ENCODE peak calls at places on chromosome 22, in ten cellular contexts. O is CD8-positive, alpha-beta memory T cell; S is heart right ventricle; R is psoas muscle; P is right lobe of liver; D is PC-9; U is heart left ventricle; Y is hepatocyte; M is mammary epithelial cell; B is IMR-90. V is an unnamed sample. For H3K4me1, the result is how much of the 10 kb centered on the place peaks cover.

GRCh38 chr22:32202539-32203180 is 2.2 kb downstream of the RFPL2 start:
- DNase-seq in S (peak), Y (peak), P (peak), O (no peak), D (no peak), M (peak), U (no peak), B (peak), R (no peak), V (no peak)

GRCh38 chr22:39520874-39521857 is 804 bp downstream of the ATF4 start:
- DNase-seq in S (peak), D (no peak), O (peak), B (peak), U (peak), Y (peak), P (peak), R (peak), M (peak), V (no peak)

GRCh38 chr22:49396817-49397216 is 430.9 kb downstream of the BRD1 start:
- DNase-seq in M (no peak), S (no peak), P (no peak), R (no peak), O (no peak), D (no peak), U (no peak), Y (no peak), B (no peak), V (no peak)

GRCh38 chr22:19232620-19233019 is 54.1 kb upstream of the SLC25A1 start:
- DNase-seq in O (no peak), P (no peak), D (no peak), U (no peak), Y (no peak), B (no peak), R (no peak), S (no peak), M (no peak), V (no peak)

GRCh38 chr22:43817402-43817801 is 5.3 kb upstream of the EFCAB6 start:
- DNase-seq in R (no peak), P (no peak), O (no peak), U (no peak), Y (no peak), S (no peak), B (no peak), M (no peak), D (no peak), V (no peak)

GRCh38 chr22:29784451-29785361 is 17.5 kb downstream of the UQCR10 start:
- DNase-seq in U (no peak), Y (no peak), P (peak), B (peak), M (no peak), D (no peak), R (peak), S (peak), O (no peak), V (no peak)

GRCh38 chr22:39003165-39003638 is 10.9 kb upstream of the APOBEC3C start:
- DNase-seq in P (peak), S (peak), Y (peak), U (peak), D (peak), B (peak), R (peak), M (peak), O (peak), V (peak)

GRCh38 chr22:28015676-28016601 is 96.9 kb upstream of the PITPNB start:
- DNase-seq in Y (no peak), M (no peak), D (no peak), O (no peak), B (no peak), P (no peak), S (no peak), R (peak), U (peak), V (no peak)

GRCh38 chr22:28505416-28506156 is 174.1 kb downstream of the TTC28 start:
- DNase-seq in R (peak), P (no peak), D (no peak), U (peak), O (no peak), S (no peak), M (no peak), B (no peak), Y (no peak), V (no peak)

GRCh38 chr22:43881091-43882061 is 10.4 kb downstream of the PNPLA5 start:
- DNase-seq in O (no peak), M (no peak), U (no peak), P (no peak), R (no peak), Y (no peak), S (no peak), B (no peak), D (no peak), V (no peak)

GRCh38 chr22:29341849-29342127 is 26.3 kb upstream of the RASL10A start:
- DNase-seq in O (no peak), D (no peak), S (no peak), M (no peak), R (no peak), P (no peak), Y (no peak), B (no peak), U (no peak), V (no peak)

GRCh38 chr22:43820671-43821305 is 8.7 kb upstream of the EFCAB6 start:
- DNase-seq in O (no peak), P (no peak), B (no peak), Y (peak), U (peak), D (no peak), S (no peak), M (no peak), R (no peak), V (no peak)

GRCh38 chr22:34105461-34106062 is 185.3 kb upstream of the LARGE1 start:
- DNase-seq in Y (peak), S (peak), D (no peak), O (no peak), P (peak), M (peak), R (peak), U (no peak), B (no peak), V (no peak)

GRCh38 chr22:35021166-35021565 is 44.8 kb upstream of the ISX start:
- DNase-seq in S (no peak), B (no peak), Y (peak), P (no peak), R (no peak), O (no peak), M (no peak), D (no peak), U (no peak), V (no peak)

GRCh38 chr22:29071261-29072045 is 1.4 kb upstream of the KREMEN1 start:
- DNase-seq in P (peak), Y (peak), S (peak), O (peak), U (peak), R (peak), M (peak), B (peak), D (no peak), V (no peak)

GRCh38 chr22:49203091-49203862 is 624.4 kb downstream of the BRD1 start:
- DNase-seq in O (no peak), B (no peak), D (no peak), R (no peak), U (peak), M (no peak), Y (no peak), P (peak), S (no peak), V (no peak)

GRCh38 chr22:44026630-44027511 is 2.8 kb downstream of the PARVB start:
- DNase-seq in Y (no peak), U (peak), S (peak), B (peak), R (peak), O (peak), D (no peak), P (peak), M (no peak), V (peak)

GRCh38 chr22:25919452-25919851 is 177.5 kb downstream of the MYO18B start:
- DNase-seq in D (no peak), S (no peak), B (no peak), O (no peak), U (no peak), M (no peak), R (no peak), Y (no peak), P (no peak), V (no peak)

GRCh38 chr22:40757071-40757470 is 62.1 kb downstream of the SLC25A17 start:
- DNase-seq in U (no peak), M (peak), R (no peak), P (no peak), D (peak), S (no peak), B (peak), Y (peak), O (no peak), V (no peak)

GRCh38 chr22:44535362-44536095 is 37.5 kb upstream of the RTL6 start:
- DNase-seq in P (no peak), R (no peak), M (no peak), S (no peak), Y (no peak), D (no peak), B (no peak), U (no peak), O (no peak), V (no peak)

GRCh38 chr22:38796262-38796957 is 2.5 kb upstream of the DNAL4 start:
- DNase-seq in P (no peak), S (no peak), D (no peak), Y (no peak), O (no peak), U (no peak), B (no peak), M (no peak), R (no peak), V (no peak)

GRCh38 chr22:42069801-42070516 is 653 bp downstream of the NAGA start:
- DNase-seq in P (no peak), U (no peak), O (no peak), M (no peak), R (no peak), B (no peak), D (no peak), Y (no peak), S (no peak), V (no peak)

GRCh38 chr22:29740216-29740615 is 20.4 kb downstream of the CABP7 start:
- DNase-seq in P (no peak), Y (no peak), O (no peak), M (no peak), D (no peak), R (no peak), B (no peak), U (no peak), S (no peak), V (no peak)

GRCh38 chr22:22342697-22343602 is 98.4 kb downstream of the VPREB1 start:
- DNase-seq in D (peak), M (peak), R (no peak), P (peak), Y (peak), O (peak), S (peak), U (no peak), B (no peak), V (no peak)

GRCh38 chr22:50002791-50003190 is 9.8 kb downstream of the IL17REL start:
- DNase-seq in S (no peak), B (peak), U (no peak), Y (peak), P (no peak), D (no peak), M (no peak), R (no peak), O (no peak), V (no peak)

GRCh38 chr22:21974058-21974649 is 8.4 kb downstream of the TOP3B start:
- DNase-seq in S (no peak), P (no peak), R (no peak), D (no peak), O (no peak), U (no peak), B (no peak), M (no peak), Y (no peak), V (no peak)

GRCh38 chr22:46881373-46882118 is 119.1 kb downstream of the TBC1D22A start:
- DNase-seq in B (peak), Y (no peak), R (no peak), D (no peak), P (no peak), U (no peak), M (peak), O (no peak), S (peak), V (no peak)
- H3K4me1 ChIP-seq in B (under half), Y (under half), R (under half), D (under half), P (under half), U (under half), M (under half), O (under half), S (under half), V (under half)

GRCh38 chr22:24142831-24143230 is 38.5 kb upstream of the SUSD2 start:
- DNase-seq in S (no peak), O (no peak), Y (no peak), R (no peak), D (no peak), M (no peak), P (no peak), U (no peak), B (no peak), V (no peak)

GRCh38 chr22:24146190-24146616 is 35.1 kb upstream of the SUSD2 start:
- DNase-seq in P (no peak), R (peak), S (no peak), B (peak), D (peak), Y (peak), M (no peak), O (peak), U (no peak), V (no peak)

GRCh38 chr22:24145446-24146189 is 35.7 kb upstream of the SUSD2 start:
- DNase-seq in Y (no peak), O (no peak), S (no peak), D (no peak), U (no peak), P (no peak), B (no peak), M (no peak), R (no peak), V (no peak)

GRCh38 chr22:24144056-24144455 is 37.2 kb upstream of the SUSD2 start:
- DNase-seq in R (no peak), Y (peak), O (no peak), U (no peak), B (no peak), M (no peak), P (no peak), S (no peak), D (no peak), V (no peak)

DNA sequence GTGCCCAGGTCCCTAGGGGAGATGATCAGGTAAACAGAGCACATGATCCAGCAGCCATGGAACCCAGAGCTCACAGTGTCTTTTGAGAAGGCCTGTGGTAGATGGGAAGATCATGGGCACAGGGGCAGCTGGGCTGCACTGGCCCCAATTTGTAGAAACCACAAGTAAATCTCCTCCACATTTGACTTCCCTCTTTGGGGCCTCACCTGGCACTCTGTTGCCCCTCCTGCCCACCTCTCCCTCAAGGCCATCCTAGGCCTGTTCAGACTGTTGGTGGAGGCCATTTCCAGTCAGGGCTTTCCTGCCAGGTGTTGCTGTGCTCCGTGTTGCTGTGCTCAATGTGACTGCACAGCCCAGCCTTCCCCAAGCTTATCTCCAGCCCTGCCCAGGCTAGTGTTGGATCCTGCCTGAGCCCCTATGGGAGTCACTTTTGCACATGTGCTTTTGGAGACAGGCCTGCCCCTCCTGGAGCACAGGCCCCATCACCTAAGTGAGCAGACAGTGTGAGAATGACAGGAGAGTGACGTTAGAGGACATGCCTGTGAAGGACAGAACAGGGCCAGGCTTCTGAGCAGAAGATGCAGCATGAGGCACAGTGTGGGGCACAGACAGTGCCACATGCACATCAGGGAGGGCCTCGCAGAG is 36.7 kb upstream of the SUSD2 start:
- DNase-seq in M (no peak), U (no peak), D (no peak), B (no peak), O (no peak), R (no peak), S (no peak), P (no peak), Y (no peak), V (no peak)
- H3K4me1 ChIP-seq in M (under half), U (half or more), D (half or more), B (half or more), O (half or more), R (under half), S (half or more), P (under half), Y (half or more), V (half or more)

GRCh38 chr22:20400606-20401375 is 6.8 kb downstream of the ZNF74 start:
- DNase-seq in U (no peak), B (no peak), S (no peak), P (no peak), D (no peak), M (no peak), R (no peak), Y (no peak), O (no peak), V (no peak)

GRCh38 chr22:20396639-20397038 is 2.7 kb downstream of the ZNF74 start:
- DNase-seq in O (no peak), U (no peak), Y (no peak), P (no peak), R (no peak), M (no peak), S (no peak), D (no peak), B (peak), V (no peak)

GRCh38 chr22:20397498-20397897 is 3.5 kb downstream of the ZNF74 start:
- DNase-seq in U (no peak), M (no peak), B (no peak), O (no peak), P (no peak), Y (no peak), D (no peak), S (no peak), R (no peak), V (no peak)

GRCh38 chr22:20399866-20400605 is 6.1 kb downstream of the ZNF74 start:
- DNase-seq in S (no peak), M (no peak), B (no peak), Y (no peak), O (no peak), P (no peak), U (no peak), D (no peak), R (no peak), V (no peak)

DNA sequence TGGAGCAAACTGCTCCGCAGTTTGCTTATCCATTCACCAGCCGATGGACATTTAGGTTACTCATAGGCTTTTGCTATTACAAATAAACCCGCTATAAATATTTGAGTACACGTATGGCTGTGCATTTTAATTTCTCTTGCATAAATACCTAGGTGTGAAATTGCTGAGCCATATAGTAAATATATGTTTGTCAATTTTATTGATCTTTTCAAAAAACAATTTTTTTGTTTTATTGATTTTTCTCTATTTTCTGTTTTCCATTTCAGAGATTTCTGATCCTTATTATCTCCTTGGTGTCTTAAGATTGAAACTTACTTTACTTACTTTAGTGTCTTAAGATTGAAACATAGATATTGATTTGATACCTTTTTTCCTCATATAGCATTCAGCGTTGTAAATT is 4.5 kb downstream of the ZNF74 start:
- DNase-seq in O (no peak), M (no peak), R (no peak), P (no peak), D (no peak), B (no peak), Y (no peak), S (no peak), U (no peak), V (no peak)
- H3K4me1 ChIP-seq in O (under half), M (under half), R (under half), P (under half), D (under half), B (under half), Y (under half), S (under half), U (under half), V (under half)

DNA sequence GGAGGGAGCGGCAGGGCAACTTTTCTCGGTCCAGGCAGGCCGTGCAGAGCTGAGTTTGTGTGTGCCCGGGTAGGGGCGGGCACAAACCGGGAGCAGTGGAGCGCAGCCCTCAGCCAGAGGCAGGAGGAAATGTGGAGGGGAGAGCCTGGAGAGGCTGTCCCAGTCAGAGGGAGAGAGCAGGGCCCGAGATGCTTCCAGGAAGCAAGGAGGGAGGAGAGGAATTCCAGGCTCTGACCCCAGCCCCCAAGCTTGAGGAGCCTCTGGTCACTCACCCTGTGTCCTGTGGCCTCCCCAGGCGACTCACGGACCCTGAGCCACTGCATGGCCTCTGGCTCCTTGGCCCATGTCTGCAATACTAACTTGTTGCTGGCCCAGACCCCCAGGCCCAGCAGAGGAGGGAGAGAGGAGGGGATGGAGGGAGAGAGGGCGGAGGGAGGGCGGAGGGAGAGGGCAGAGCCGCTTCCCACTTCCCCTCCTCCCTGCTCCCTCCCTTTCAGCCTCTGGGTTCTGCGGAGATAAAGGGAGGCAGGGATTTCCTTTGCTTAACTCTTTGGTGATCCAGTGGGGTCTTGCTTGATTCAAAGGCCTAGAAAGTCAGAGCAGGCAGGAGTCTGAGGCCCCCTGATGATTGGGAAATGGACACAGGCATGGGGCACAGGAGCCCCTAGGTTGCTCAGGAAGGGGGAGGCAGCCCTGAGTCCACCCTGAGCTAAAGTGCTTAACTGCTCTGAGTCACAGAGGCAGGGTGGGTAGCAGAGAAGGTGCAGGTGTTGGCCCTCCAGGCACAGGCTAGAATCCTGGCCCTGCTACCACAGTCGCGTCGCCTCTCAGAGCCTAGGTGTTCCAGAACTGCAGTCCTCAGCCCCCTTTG is at the start of gene C1QTNF6:
- DNase-seq in P (peak), Y (peak), S (peak), U (peak), R (peak), M (peak), O (no peak), D (peak), B (peak), V (no peak)
- H3K4me1 ChIP-seq in P (under half), Y (under half), S (under half), U (under half), R (under half), M (under half), O (half or more), D (half or more), B (under half), V (under half)